ENCODE peak calls at places on chromosomes 6 and 20, in nine cellular contexts. One of them, this sample, is unnamed.
A peak's percentile ranks its signal among the peaks of the same experiment; 100 is the strongest.

GRCh38 chr20:51175724-51176123 is 152.8 kb upstream of the KCNG1 start:
- DNase-seq in AG09319: no peak
- DNase-seq in tibial nerve: no peak
- DNase-seq in dorsolateral prefrontal cortex: no peak
- DNase-seq in nephron progenitor cell: no peak
- DNase-seq in astrocyte of the spinal cord: no peak
- DNase-seq in kidney epithelial cell: no peak
- DNase-seq in endodermal cell: peak; percentile 28
- DNase-seq in cardiac fibroblast: no peak
- DNase-seq in this sample: no peak

GRCh38 chr6:25175216-25175615 is 104.0 kb upstream of the CARMIL1 start:
- DNase-seq in AG09319: no peak
- DNase-seq in tibial nerve: no peak
- DNase-seq in dorsolateral prefrontal cortex: no peak
- DNase-seq in nephron progenitor cell: no peak
- DNase-seq in astrocyte of the spinal cord: peak; percentile 29
- DNase-seq in kidney epithelial cell: no peak
- DNase-seq in endodermal cell: no peak
- DNase-seq in cardiac fibroblast: peak; percentile 58
- DNase-seq in this sample: peak; percentile 47

GRCh38 chr6:55668625-55669024 is 89.6 kb upstream of the HMGCLL1 start:
- DNase-seq in AG09319: no peak
- DNase-seq in tibial nerve: peak; percentile 7
- DNase-seq in dorsolateral prefrontal cortex: no peak
- DNase-seq in nephron progenitor cell: no peak
- DNase-seq in astrocyte of the spinal cord: peak; percentile 44
- DNase-seq in kidney epithelial cell: no peak
- DNase-seq in endodermal cell: peak; percentile 47
- DNase-seq in cardiac fibroblast: peak; percentile 40
- DNase-seq in this sample: no peak

GRCh38 chr6:25311251-25311910 is 32.2 kb downstream of the CARMIL1 start:
- DNase-seq in AG09319: no peak
- DNase-seq in tibial nerve: no peak
- DNase-seq in dorsolateral prefrontal cortex: no peak
- DNase-seq in nephron progenitor cell: no peak
- DNase-seq in astrocyte of the spinal cord: peak; percentile 40
- DNase-seq in kidney epithelial cell: peak; percentile 45
- DNase-seq in endodermal cell: peak; percentile 63
- DNase-seq in cardiac fibroblast: peak; percentile 71
- DNase-seq in this sample: peak; percentile 53

GRCh38 chr6:21800948-21801438 is 207.4 kb downstream of the SOX4 start:
- DNase-seq in AG09319: no peak
- DNase-seq in tibial nerve: no peak
- DNase-seq in dorsolateral prefrontal cortex: no peak
- DNase-seq in nephron progenitor cell: peak; percentile 43
- DNase-seq in astrocyte of the spinal cord: peak; percentile 71
- DNase-seq in kidney epithelial cell: peak; percentile 61
- DNase-seq in endodermal cell: no peak
- DNase-seq in cardiac fibroblast: peak; percentile 87
- DNase-seq in this sample: no peak

GRCh38 chr6:14881399-14881798 is 364.5 kb upstream of the JARID2 start:
- DNase-seq in AG09319: no peak
- DNase-seq in tibial nerve: no peak
- DNase-seq in dorsolateral prefrontal cortex: no peak
- DNase-seq in nephron progenitor cell: no peak
- DNase-seq in astrocyte of the spinal cord: peak; percentile 81
- DNase-seq in kidney epithelial cell: peak; percentile 61
- DNase-seq in endodermal cell: no peak
- DNase-seq in cardiac fibroblast: peak; percentile 79
- DNase-seq in this sample: peak; percentile 42

GRCh38 chr6:134590449-134590848 is 272.5 kb upstream of the SGK1 start:
- DNase-seq in AG09319: no peak
- DNase-seq in tibial nerve: no peak
- DNase-seq in dorsolateral prefrontal cortex: no peak
- DNase-seq in nephron progenitor cell: no peak
- DNase-seq in astrocyte of the spinal cord: peak; percentile 40
- DNase-seq in kidney epithelial cell: no peak
- DNase-seq in endodermal cell: no peak
- DNase-seq in cardiac fibroblast: peak; percentile 47
- DNase-seq in this sample: no peak

GRCh38 chr6:2891768-2892170 is 11.3 kb downstream of the SERPINB9 start:
- DNase-seq in AG09319: no peak
- DNase-seq in tibial nerve: no peak
- DNase-seq in dorsolateral prefrontal cortex: no peak
- DNase-seq in nephron progenitor cell: no peak
- DNase-seq in astrocyte of the spinal cord: no peak
- DNase-seq in kidney epithelial cell: no peak
- DNase-seq in endodermal cell: peak; percentile 49
- DNase-seq in cardiac fibroblast: no peak
- DNase-seq in this sample: peak; percentile 87

GRCh38 chr6:116191881-116192280 is 62.0 kb downstream of the TSPYL4 start:
- DNase-seq in AG09319: no peak
- DNase-seq in tibial nerve: no peak
- DNase-seq in dorsolateral prefrontal cortex: no peak
- DNase-seq in nephron progenitor cell: no peak
- DNase-seq in astrocyte of the spinal cord: no peak
- DNase-seq in kidney epithelial cell: no peak
- DNase-seq in endodermal cell: no peak
- DNase-seq in cardiac fibroblast: no peak
- DNase-seq in this sample: no peak

GRCh38 chr20:40849456-40849855 is 160.4 kb upstream of the MAFB start:
- DNase-seq in AG09319: no peak
- DNase-seq in tibial nerve: no peak
- DNase-seq in dorsolateral prefrontal cortex: no peak
- DNase-seq in nephron progenitor cell: no peak
- DNase-seq in astrocyte of the spinal cord: no peak
- DNase-seq in kidney epithelial cell: no peak
- DNase-seq in endodermal cell: no peak
- DNase-seq in cardiac fibroblast: no peak
- DNase-seq in this sample: no peak

GRCh38 chr6:154070657-154071056 is 31.6 kb downstream of the OPRM1 start:
- DNase-seq in AG09319: no peak
- DNase-seq in tibial nerve: no peak
- DNase-seq in dorsolateral prefrontal cortex: no peak
- DNase-seq in nephron progenitor cell: no peak
- DNase-seq in astrocyte of the spinal cord: no peak
- DNase-seq in kidney epithelial cell: peak; percentile 74
- DNase-seq in endodermal cell: no peak
- DNase-seq in cardiac fibroblast: no peak
- DNase-seq in this sample: peak; percentile 54

GRCh38 chr20:3874194-3874824 is 14.9 kb upstream of the PANK2 start:
- DNase-seq in AG09319: no peak
- DNase-seq in tibial nerve: no peak
- DNase-seq in dorsolateral prefrontal cortex: no peak
- DNase-seq in nephron progenitor cell: no peak
- DNase-seq in astrocyte of the spinal cord: peak; percentile 58
- DNase-seq in kidney epithelial cell: no peak
- DNase-seq in endodermal cell: no peak
- DNase-seq in cardiac fibroblast: no peak
- DNase-seq in this sample: no peak

GRCh38 chr20:3701061-3701998 is 11.1 kb downstream of the SIGLEC1 start:
- DNase-seq in AG09319: no peak
- DNase-seq in tibial nerve: no peak
- DNase-seq in dorsolateral prefrontal cortex: no peak
- DNase-seq in nephron progenitor cell: no peak
- DNase-seq in astrocyte of the spinal cord: no peak
- DNase-seq in kidney epithelial cell: no peak
- DNase-seq in endodermal cell: no peak
- DNase-seq in cardiac fibroblast: no peak
- DNase-seq in this sample: no peak

GRCh38 chr6:89117285-89118108 is at the start of gene SRSF12:
- DNase-seq in AG09319: no peak
- DNase-seq in tibial nerve: no peak
- DNase-seq in dorsolateral prefrontal cortex: peak; percentile 37
- DNase-seq in nephron progenitor cell: peak; percentile 80
- DNase-seq in astrocyte of the spinal cord: no peak
- DNase-seq in kidney epithelial cell: no peak
- DNase-seq in endodermal cell: peak; percentile 84
- DNase-seq in cardiac fibroblast: peak; percentile 33
- DNase-seq in this sample: peak; percentile 55

GRCh38 chr20:36311854-36312723 is 6.0 kb downstream of the DLGAP4 start:
- DNase-seq in AG09319: no peak
- DNase-seq in tibial nerve: no peak
- DNase-seq in dorsolateral prefrontal cortex: no peak
- DNase-seq in nephron progenitor cell: no peak
- DNase-seq in astrocyte of the spinal cord: no peak
- DNase-seq in kidney epithelial cell: no peak
- DNase-seq in endodermal cell: peak; percentile 29
- DNase-seq in cardiac fibroblast: no peak
- DNase-seq in this sample: no peak

DNA sequence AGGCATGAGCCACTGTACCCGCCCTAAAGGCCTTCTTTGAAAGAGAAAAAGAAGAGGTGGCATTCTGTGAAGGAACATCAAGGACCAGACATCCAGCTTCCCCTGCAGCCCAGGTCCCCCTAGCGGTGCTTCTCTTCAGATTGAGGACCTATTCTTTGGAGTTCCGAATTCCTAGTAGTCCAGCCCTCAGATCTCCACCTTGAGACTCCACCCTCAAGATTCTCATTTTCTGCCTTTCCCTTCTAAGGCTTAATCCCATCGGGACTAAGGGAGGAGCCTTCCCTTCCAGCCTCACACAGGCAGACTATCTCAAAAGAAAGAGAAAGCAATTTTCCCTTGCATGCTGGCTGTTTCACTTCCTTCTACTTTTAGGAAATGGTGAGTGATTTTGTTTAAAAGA is 32.5 kb downstream of the MUC22 start:
- DNase-seq in AG09319: no peak
- DNase-seq in tibial nerve: peak; percentile 62
- DNase-seq in dorsolateral prefrontal cortex: peak; percentile 21
- DNase-seq in nephron progenitor cell: peak; percentile 37
- DNase-seq in astrocyte of the spinal cord: peak; percentile 71
- DNase-seq in kidney epithelial cell: no peak
- DNase-seq in endodermal cell: peak; percentile 89
- DNase-seq in cardiac fibroblast: peak; percentile 70
- DNase-seq in this sample: peak; percentile 41
- TF ChIP-seq CTCF in AG09319: peak; percentile 59
- TF ChIP-seq CTCF in tibial nerve: peak; percentile 25
- TF ChIP-seq CTCF in dorsolateral prefrontal cortex: peak; percentile 29
- TF ChIP-seq CTCF in nephron progenitor cell: no peak
- TF ChIP-seq CTCF in astrocyte of the spinal cord: peak; percentile 76
- TF ChIP-seq CTCF in kidney epithelial cell: peak; percentile 61
- TF ChIP-seq CTCF in endodermal cell: peak; percentile 84
- TF ChIP-seq CTCF in cardiac fibroblast: peak; percentile 72
- TF ChIP-seq CTCF in this sample: no peak

GRCh38 chr20:24438331-24438730 is 31.1 kb upstream of the SYNDIG1 start:
- DNase-seq in AG09319: no peak
- DNase-seq in tibial nerve: no peak
- DNase-seq in dorsolateral prefrontal cortex: peak; percentile 21
- DNase-seq in nephron progenitor cell: no peak
- DNase-seq in astrocyte of the spinal cord: no peak
- DNase-seq in kidney epithelial cell: no peak
- DNase-seq in endodermal cell: no peak
- DNase-seq in cardiac fibroblast: no peak
- DNase-seq in this sample: no peak

GRCh38 chr20:24441600-24441999 is 27.8 kb upstream of the SYNDIG1 start:
- DNase-seq in AG09319: no peak
- DNase-seq in tibial nerve: no peak
- DNase-seq in dorsolateral prefrontal cortex: no peak
- DNase-seq in nephron progenitor cell: no peak
- DNase-seq in astrocyte of the spinal cord: no peak
- DNase-seq in kidney epithelial cell: no peak
- DNase-seq in endodermal cell: no peak
- DNase-seq in cardiac fibroblast: no peak
- DNase-seq in this sample: no peak

GRCh38 chr20:24437322-24438090 is 31.9 kb upstream of the SYNDIG1 start:
- DNase-seq in AG09319: no peak
- DNase-seq in tibial nerve: no peak
- DNase-seq in dorsolateral prefrontal cortex: no peak
- DNase-seq in nephron progenitor cell: no peak
- DNase-seq in astrocyte of the spinal cord: no peak
- DNase-seq in kidney epithelial cell: no peak
- DNase-seq in endodermal cell: no peak
- DNase-seq in cardiac fibroblast: no peak
- DNase-seq in this sample: no peak

GRCh38 chr20:24442909-24443308 is 26.5 kb upstream of the SYNDIG1 start:
- DNase-seq in AG09319: no peak
- DNase-seq in tibial nerve: no peak
- DNase-seq in dorsolateral prefrontal cortex: no peak
- DNase-seq in nephron progenitor cell: no peak
- DNase-seq in astrocyte of the spinal cord: no peak
- DNase-seq in kidney epithelial cell: no peak
- DNase-seq in endodermal cell: peak; percentile 46
- DNase-seq in cardiac fibroblast: no peak
- DNase-seq in this sample: no peak

DNA sequence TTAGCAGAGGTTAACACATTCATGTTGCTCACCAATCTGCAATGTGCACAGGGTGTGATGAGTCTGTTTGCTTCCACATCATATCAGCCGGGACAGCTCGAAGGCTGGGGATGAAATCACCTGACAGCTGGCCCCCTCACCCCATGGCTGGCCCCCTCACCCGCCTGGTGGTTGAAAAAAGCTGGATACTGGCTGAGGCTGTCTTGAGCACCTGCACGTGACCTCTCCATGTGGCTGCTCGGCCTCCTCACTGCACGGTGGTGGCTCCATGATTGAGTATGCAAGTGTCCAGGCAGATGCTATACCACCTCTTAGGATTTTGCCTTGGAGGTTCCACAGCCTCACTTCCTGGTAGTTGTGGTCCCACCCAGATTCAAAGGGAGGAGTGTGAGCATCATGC is 29.7 kb upstream of the SYNDIG1 start:
- DNase-seq in AG09319: no peak
- DNase-seq in tibial nerve: no peak
- DNase-seq in dorsolateral prefrontal cortex: no peak
- DNase-seq in nephron progenitor cell: no peak
- DNase-seq in astrocyte of the spinal cord: no peak
- DNase-seq in kidney epithelial cell: no peak
- DNase-seq in endodermal cell: no peak
- DNase-seq in cardiac fibroblast: no peak
- DNase-seq in this sample: no peak
- TF ChIP-seq CTCF in AG09319: no peak
- TF ChIP-seq CTCF in tibial nerve: no peak
- TF ChIP-seq CTCF in dorsolateral prefrontal cortex: no peak
- TF ChIP-seq CTCF in nephron progenitor cell: no peak
- TF ChIP-seq CTCF in astrocyte of the spinal cord: no peak
- TF ChIP-seq CTCF in kidney epithelial cell: no peak
- TF ChIP-seq CTCF in endodermal cell: no peak
- TF ChIP-seq CTCF in cardiac fibroblast: no peak
- TF ChIP-seq CTCF in this sample: no peak

DNA sequence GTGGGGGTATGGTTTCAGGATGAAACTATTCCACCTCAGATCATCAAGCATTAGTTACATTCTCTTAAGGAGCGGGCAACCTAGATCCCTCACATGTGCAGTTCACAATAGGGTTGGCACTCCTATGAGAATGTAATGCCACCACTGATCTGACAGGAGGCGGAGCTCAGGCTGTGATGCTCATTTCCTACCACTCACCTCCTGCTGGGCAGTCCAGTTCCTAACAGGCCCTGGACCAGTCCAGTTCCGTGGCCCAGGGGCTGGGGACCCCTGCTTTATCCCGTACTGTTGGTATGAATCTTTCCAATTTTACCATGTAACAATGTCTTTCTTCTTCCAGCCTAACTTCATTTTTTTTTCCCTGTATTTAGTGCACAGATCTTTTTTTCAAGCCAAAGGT is 94.9 kb downstream of the OGFRL1 start:
- DNase-seq in AG09319: no peak
- DNase-seq in tibial nerve: no peak
- DNase-seq in dorsolateral prefrontal cortex: no peak
- DNase-seq in nephron progenitor cell: peak; percentile 16
- DNase-seq in astrocyte of the spinal cord: no peak
- DNase-seq in kidney epithelial cell: no peak
- DNase-seq in endodermal cell: no peak
- DNase-seq in cardiac fibroblast: no peak
- DNase-seq in this sample: no peak
- TF ChIP-seq CTCF in AG09319: peak; percentile 2
- TF ChIP-seq CTCF in tibial nerve: no peak
- TF ChIP-seq CTCF in dorsolateral prefrontal cortex: no peak
- TF ChIP-seq CTCF in nephron progenitor cell: no peak
- TF ChIP-seq CTCF in astrocyte of the spinal cord: no peak
- TF ChIP-seq CTCF in kidney epithelial cell: peak; percentile 7
- TF ChIP-seq CTCF in endodermal cell: no peak
- TF ChIP-seq CTCF in cardiac fibroblast: peak; percentile 10
- TF ChIP-seq CTCF in this sample: no peak

GRCh38 chr20:11394145-11394833 is 523.4 kb upstream of the BTBD3 start:
- DNase-seq in AG09319: no peak
- DNase-seq in tibial nerve: no peak
- DNase-seq in dorsolateral prefrontal cortex: no peak
- DNase-seq in nephron progenitor cell: no peak
- DNase-seq in astrocyte of the spinal cord: peak; percentile 85
- DNase-seq in kidney epithelial cell: peak; percentile 39
- DNase-seq in endodermal cell: no peak
- DNase-seq in cardiac fibroblast: peak; percentile 91
- DNase-seq in this sample: no peak
- TF ChIP-seq CTCF in AG09319: no peak
- TF ChIP-seq CTCF in tibial nerve: no peak
- TF ChIP-seq CTCF in dorsolateral prefrontal cortex: no peak
- TF ChIP-seq CTCF in nephron progenitor cell: no peak
- TF ChIP-seq CTCF in astrocyte of the spinal cord: no peak
- TF ChIP-seq CTCF in kidney epithelial cell: no peak
- TF ChIP-seq CTCF in endodermal cell: no peak
- TF ChIP-seq CTCF in cardiac fibroblast: no peak
- TF ChIP-seq CTCF in this sample: no peak